ENCODE peak calls at places on chromosome 4, in six cellular contexts. One of them, this sample, is unnamed.

GRCh38 chr4:100895572-100896197 is 377.9 kb upstream of the EMCN start:
- DNase-seq in mammary epithelial cell: no peak
- DNase-seq in HFF-Myc: no peak
- DNase-seq in foreskin fibroblast: no peak
- DNase-seq in right atrium auricular region: no peak
- DNase-seq in hepatocyte: no peak
- DNase-seq in this sample: no peak

GRCh38 chr4:72340803-72341431 is 228.1 kb downstream of the ADAMTS3 start:
- DNase-seq in mammary epithelial cell: peak; percentile 74
- DNase-seq in HFF-Myc: no peak
- DNase-seq in foreskin fibroblast: no peak
- DNase-seq in right atrium auricular region: no peak
- DNase-seq in hepatocyte: no peak
- DNase-seq in this sample: no peak

GRCh38 chr4:188076169-188076568 is 33.2 kb downstream of the TRIML2 start:
- DNase-seq in mammary epithelial cell: no peak
- DNase-seq in HFF-Myc: no peak
- DNase-seq in foreskin fibroblast: no peak
- DNase-seq in right atrium auricular region: no peak
- DNase-seq in hepatocyte: no peak
- DNase-seq in this sample: no peak

GRCh38 chr4:183905593-183906485 is 732 bp downstream of the STOX2 start:
- DNase-seq in mammary epithelial cell: peak; percentile 43
- DNase-seq in HFF-Myc: no peak
- DNase-seq in foreskin fibroblast: no peak
- DNase-seq in right atrium auricular region: no peak
- DNase-seq in hepatocyte: peak; percentile 50
- DNase-seq in this sample: peak; percentile 49

GRCh38 chr4:163548481-163549243 is 54.2 kb downstream of the TMA16 start:
- DNase-seq in mammary epithelial cell: peak; percentile 29
- DNase-seq in HFF-Myc: peak; percentile 27
- DNase-seq in foreskin fibroblast: peak; percentile 40
- DNase-seq in right atrium auricular region: no peak
- DNase-seq in hepatocyte: peak; percentile 71
- DNase-seq in this sample: peak; percentile 21

GRCh38 chr4:150145950-150146340 is 67.7 kb downstream of the DCLK2 start:
- DNase-seq in mammary epithelial cell: no peak
- DNase-seq in HFF-Myc: no peak
- DNase-seq in foreskin fibroblast: no peak
- DNase-seq in right atrium auricular region: no peak
- DNase-seq in hepatocyte: no peak
- DNase-seq in this sample: no peak

GRCh38 chr4:35525192-35525978 is 718.9 kb downstream of the ARAP2 start:
- DNase-seq in mammary epithelial cell: no peak
- DNase-seq in HFF-Myc: no peak
- DNase-seq in foreskin fibroblast: no peak
- DNase-seq in right atrium auricular region: no peak
- DNase-seq in hepatocyte: no peak
- DNase-seq in this sample: no peak

GRCh38 chr4:76147454-76148141 is 599 bp downstream of the NUP54 start:
- DNase-seq in mammary epithelial cell: peak; percentile 89
- DNase-seq in HFF-Myc: peak; percentile 38
- DNase-seq in foreskin fibroblast: peak; percentile 62
- DNase-seq in right atrium auricular region: no peak
- DNase-seq in hepatocyte: peak; percentile 84
- DNase-seq in this sample: peak; percentile 70

GRCh38 chr4:166169111-166169510 is 296.1 kb downstream of the TLL1 start:
- DNase-seq in mammary epithelial cell: peak; percentile 23
- DNase-seq in HFF-Myc: no peak
- DNase-seq in foreskin fibroblast: no peak
- DNase-seq in right atrium auricular region: no peak
- DNase-seq in hepatocyte: peak; percentile 9
- DNase-seq in this sample: peak; percentile 38

GRCh38 chr4:82900016-82900334 is 560 bp upstream of the THAP9 start:
- DNase-seq in mammary epithelial cell: no peak
- DNase-seq in HFF-Myc: no peak
- DNase-seq in foreskin fibroblast: no peak
- DNase-seq in right atrium auricular region: no peak
- DNase-seq in hepatocyte: peak; percentile 40
- DNase-seq in this sample: no peak

GRCh38 chr4:82428526-82428968 is 1.7 kb downstream of the HNRNPDL start:
- DNase-seq in mammary epithelial cell: no peak
- DNase-seq in HFF-Myc: no peak
- DNase-seq in foreskin fibroblast: no peak
- DNase-seq in right atrium auricular region: no peak
- DNase-seq in hepatocyte: no peak
- DNase-seq in this sample: no peak

GRCh38 chr4:123449780-123450179 is 53.2 kb downstream of the SPRY1 start:
- DNase-seq in mammary epithelial cell: peak; percentile 30
- DNase-seq in HFF-Myc: peak; percentile 25
- DNase-seq in foreskin fibroblast: peak; percentile 32
- DNase-seq in right atrium auricular region: no peak
- DNase-seq in hepatocyte: no peak
- DNase-seq in this sample: no peak

GRCh38 chr4:108118505-108118904 is 50.2 kb downstream of the LEF1 start:
- DNase-seq in mammary epithelial cell: peak; percentile 45
- DNase-seq in HFF-Myc: no peak
- DNase-seq in foreskin fibroblast: no peak
- DNase-seq in right atrium auricular region: no peak
- DNase-seq in hepatocyte: peak; percentile 28
- DNase-seq in this sample: no peak

GRCh38 chr4:94603170-94603747 is 151.5 kb downstream of the PDLIM5 start:
- DNase-seq in mammary epithelial cell: peak; percentile 20
- DNase-seq in HFF-Myc: peak; percentile 32
- DNase-seq in foreskin fibroblast: peak; percentile 46
- DNase-seq in right atrium auricular region: no peak
- DNase-seq in hepatocyte: peak; percentile 22
- DNase-seq in this sample: no peak

GRCh38 chr4:180363817-180364216 is 1879.4 kb upstream of the TENM3 start:
- DNase-seq in mammary epithelial cell: peak; percentile 18
- DNase-seq in HFF-Myc: no peak
- DNase-seq in foreskin fibroblast: no peak
- DNase-seq in right atrium auricular region: no peak
- DNase-seq in hepatocyte: no peak
- DNase-seq in this sample: no peak

GRCh38 chr4:169376421-169376820 is 105.7 kb upstream of the SH3RF1 start:
- DNase-seq in mammary epithelial cell: no peak
- DNase-seq in HFF-Myc: no peak
- DNase-seq in foreskin fibroblast: no peak
- DNase-seq in right atrium auricular region: no peak
- DNase-seq in hepatocyte: no peak
- DNase-seq in this sample: no peak

GRCh38 chr4:108072300-108072699 is 82.6 kb downstream of the HADH start:
- DNase-seq in mammary epithelial cell: no peak
- DNase-seq in HFF-Myc: no peak
- DNase-seq in foreskin fibroblast: no peak
- DNase-seq in right atrium auricular region: no peak
- DNase-seq in hepatocyte: peak; percentile 35
- DNase-seq in this sample: no peak

GRCh38 chr4:145937990-145938611 is 522 bp downstream of the ZNF827 start:
- DNase-seq in mammary epithelial cell: peak; percentile 45
- DNase-seq in HFF-Myc: no peak
- DNase-seq in foreskin fibroblast: no peak
- DNase-seq in right atrium auricular region: no peak
- DNase-seq in hepatocyte: peak; percentile 63
- DNase-seq in this sample: peak; percentile 11

GRCh38 chr4:124481123-124481522 is 231.4 kb downstream of the ANKRD50 start:
- DNase-seq in mammary epithelial cell: no peak
- DNase-seq in HFF-Myc: no peak
- DNase-seq in foreskin fibroblast: no peak
- DNase-seq in right atrium auricular region: no peak
- DNase-seq in hepatocyte: no peak
- DNase-seq in this sample: no peak

GRCh38 chr4:143186634-143187033 is 1.9 kb downstream of the USP38 start:
- DNase-seq in mammary epithelial cell: peak; percentile 19
- DNase-seq in HFF-Myc: no peak
- DNase-seq in foreskin fibroblast: no peak
- DNase-seq in right atrium auricular region: no peak
- DNase-seq in hepatocyte: peak; percentile 10
- DNase-seq in this sample: no peak

GRCh38 chr4:80336582-80336981 is 1.1 kb downstream of the CFAP299 start:
- DNase-seq in mammary epithelial cell: peak; percentile 30
- DNase-seq in HFF-Myc: peak; percentile 4
- DNase-seq in foreskin fibroblast: no peak
- DNase-seq in right atrium auricular region: no peak
- DNase-seq in hepatocyte: peak; percentile 41
- DNase-seq in this sample: peak; percentile 33
- TF ChIP-seq CTCF in mammary epithelial cell: peak; percentile 37
- TF ChIP-seq CTCF in HFF-Myc: peak; percentile 28
- TF ChIP-seq CTCF in foreskin fibroblast: peak; percentile 40
- TF ChIP-seq CTCF in right atrium auricular region: no peak
- TF ChIP-seq CTCF in hepatocyte: peak; percentile 46
- TF ChIP-seq CTCF in this sample: no peak

GRCh38 chr4:1770791-1771231 is 22.3 kb upstream of the FGFR3 start:
- DNase-seq in mammary epithelial cell: no peak
- DNase-seq in HFF-Myc: no peak
- DNase-seq in foreskin fibroblast: no peak
- DNase-seq in right atrium auricular region: no peak
- DNase-seq in hepatocyte: no peak
- DNase-seq in this sample: no peak

GRCh38 chr4:1767770-1768366 is 25.2 kb upstream of the FGFR3 start:
- DNase-seq in mammary epithelial cell: no peak
- DNase-seq in HFF-Myc: no peak
- DNase-seq in foreskin fibroblast: peak; percentile 24
- DNase-seq in right atrium auricular region: no peak
- DNase-seq in hepatocyte: peak; percentile 87
- DNase-seq in this sample: peak; percentile 72

GRCh38 chr4:1770245-1770644 is 22.8 kb upstream of the FGFR3 start:
- DNase-seq in mammary epithelial cell: no peak
- DNase-seq in HFF-Myc: no peak
- DNase-seq in foreskin fibroblast: no peak
- DNase-seq in right atrium auricular region: no peak
- DNase-seq in hepatocyte: no peak
- DNase-seq in this sample: no peak

GRCh38 chr4:1768367-1769034 is 24.6 kb upstream of the FGFR3 start:
- DNase-seq in mammary epithelial cell: no peak
- DNase-seq in HFF-Myc: no peak
- DNase-seq in foreskin fibroblast: no peak
- DNase-seq in right atrium auricular region: no peak
- DNase-seq in hepatocyte: peak; percentile 73
- DNase-seq in this sample: no peak

GRCh38 chr4:1769692-1770091 is 23.4 kb upstream of the FGFR3 start:
- DNase-seq in mammary epithelial cell: no peak
- DNase-seq in HFF-Myc: no peak
- DNase-seq in foreskin fibroblast: no peak
- DNase-seq in right atrium auricular region: no peak
- DNase-seq in hepatocyte: no peak
- DNase-seq in this sample: no peak
- TF ChIP-seq CTCF in mammary epithelial cell: no peak
- TF ChIP-seq CTCF in HFF-Myc: no peak
- TF ChIP-seq CTCF in foreskin fibroblast: no peak
- TF ChIP-seq CTCF in right atrium auricular region: no peak
- TF ChIP-seq CTCF in hepatocyte: no peak
- TF ChIP-seq CTCF in this sample: no peak

GRCh38 chr4:41456559-41457101 is 81.3 kb upstream of the LIMCH1 start:
- DNase-seq in mammary epithelial cell: no peak
- DNase-seq in HFF-Myc: no peak
- DNase-seq in foreskin fibroblast: no peak
- DNase-seq in right atrium auricular region: no peak
- DNase-seq in hepatocyte: no peak
- DNase-seq in this sample: no peak
- TF ChIP-seq CTCF in mammary epithelial cell: no peak
- TF ChIP-seq CTCF in HFF-Myc: no peak
- TF ChIP-seq CTCF in foreskin fibroblast: no peak
- TF ChIP-seq CTCF in right atrium auricular region: no peak
- TF ChIP-seq CTCF in hepatocyte: no peak
- TF ChIP-seq CTCF in this sample: no peak

DNA sequence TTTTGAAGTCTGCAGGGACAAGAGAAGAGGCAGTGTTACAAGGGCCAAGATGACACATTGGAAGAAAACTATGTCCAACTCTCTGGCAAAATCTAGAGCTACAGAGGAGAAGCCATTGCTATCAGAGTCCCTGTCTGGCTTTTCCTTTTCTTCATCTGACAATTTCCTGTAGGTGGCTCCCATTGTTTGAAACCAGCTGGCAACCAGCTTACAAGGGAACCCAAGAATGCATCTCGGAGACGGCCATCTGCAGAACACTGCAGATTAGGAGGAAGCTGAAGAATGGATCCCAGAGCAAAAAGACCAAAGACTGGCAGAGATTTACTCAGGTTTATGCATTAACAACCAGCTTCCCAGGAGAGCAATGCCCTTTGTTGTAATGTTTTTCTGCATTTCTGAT is 216.2 kb upstream of the CTSO start:
- DNase-seq in mammary epithelial cell: no peak
- DNase-seq in HFF-Myc: no peak
- DNase-seq in foreskin fibroblast: no peak
- DNase-seq in right atrium auricular region: no peak
- DNase-seq in hepatocyte: no peak
- DNase-seq in this sample: peak; percentile 12
- TF ChIP-seq CTCF in mammary epithelial cell: no peak
- TF ChIP-seq CTCF in HFF-Myc: no peak
- TF ChIP-seq CTCF in foreskin fibroblast: no peak
- TF ChIP-seq CTCF in right atrium auricular region: no peak
- TF ChIP-seq CTCF in hepatocyte: no peak
- TF ChIP-seq CTCF in this sample: no peak

GRCh38 chr4:119212251-119212963 is at the start of gene USP53:
- DNase-seq in mammary epithelial cell: peak; percentile 99
- DNase-seq in HFF-Myc: peak; percentile 95
- DNase-seq in foreskin fibroblast: peak; percentile 98
- DNase-seq in right atrium auricular region: peak; percentile 99
- DNase-seq in hepatocyte: peak; percentile 99
- DNase-seq in this sample: peak; percentile 99

GRCh38 chr4:119209586-119209985 is 2.9 kb upstream of the USP53 start:
- DNase-seq in mammary epithelial cell: no peak
- DNase-seq in HFF-Myc: no peak
- DNase-seq in foreskin fibroblast: no peak
- DNase-seq in right atrium auricular region: no peak
- DNase-seq in hepatocyte: no peak
- DNase-seq in this sample: no peak

GRCh38 chr4:119210760-119211159 is 1.8 kb upstream of the USP53 start:
- DNase-seq in mammary epithelial cell: peak; percentile 53
- DNase-seq in HFF-Myc: no peak
- DNase-seq in foreskin fibroblast: peak; percentile 27
- DNase-seq in right atrium auricular region: no peak
- DNase-seq in hepatocyte: no peak
- DNase-seq in this sample: no peak

GRCh38 chr4:119211856-119212250 is 660 bp upstream of the USP53 start:
- DNase-seq in mammary epithelial cell: no peak
- DNase-seq in HFF-Myc: no peak
- DNase-seq in foreskin fibroblast: no peak
- DNase-seq in right atrium auricular region: no peak
- DNase-seq in hepatocyte: no peak
- DNase-seq in this sample: no peak

DNA sequence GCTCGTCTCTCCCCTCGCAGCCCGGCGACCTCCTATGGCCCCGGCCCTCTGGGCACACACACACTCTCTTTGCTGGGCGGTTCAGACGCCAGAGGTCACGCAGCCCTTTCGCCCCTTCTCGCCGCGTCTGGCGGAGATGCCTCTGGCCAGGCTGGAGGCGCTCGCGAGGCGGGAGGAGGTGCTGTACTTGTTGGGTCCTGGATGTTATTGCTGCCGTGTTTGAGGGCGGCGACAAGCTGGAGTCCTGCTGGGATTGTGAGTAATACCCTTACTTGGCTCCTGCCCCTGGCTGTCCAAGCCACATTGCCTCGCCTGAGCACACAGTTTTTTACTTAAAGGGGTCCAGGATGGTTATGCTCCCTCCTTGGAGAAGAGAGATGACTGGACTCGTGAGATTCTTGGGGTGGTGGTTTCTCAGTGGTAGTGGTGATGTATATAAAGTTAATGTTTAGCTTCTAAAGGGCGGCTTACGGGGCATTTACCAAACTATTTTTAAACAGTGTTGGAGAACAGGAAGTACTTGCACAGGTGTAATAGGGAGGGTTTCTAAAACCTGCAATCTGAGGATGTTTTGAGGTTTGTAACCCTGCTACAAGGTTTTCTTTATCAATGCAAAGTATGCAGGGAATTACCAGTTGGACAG is 572 bp downstream of the USP53 start:
- DNase-seq in mammary epithelial cell: peak; percentile 90
- DNase-seq in HFF-Myc: peak; percentile 77
- DNase-seq in foreskin fibroblast: peak; percentile 92
- DNase-seq in right atrium auricular region: peak; percentile 96
- DNase-seq in hepatocyte: peak; percentile 90
- DNase-seq in this sample: peak; percentile 78
- TF ChIP-seq CTCF in mammary epithelial cell: peak; percentile 37
- TF ChIP-seq CTCF in HFF-Myc: peak; percentile 17
- TF ChIP-seq CTCF in foreskin fibroblast: peak; percentile 17
- TF ChIP-seq CTCF in right atrium auricular region: no peak
- TF ChIP-seq CTCF in hepatocyte: peak; percentile 28
- TF ChIP-seq CTCF in this sample: no peak

This sample was measured in endothelial cell.